ENCODE peak calls at places on chromosomes 3 and 15, in five cellular contexts. L, Z, M, B and K are unnamed samples.

GRCh38 chr15:37907136-37907535 is 27.3 kb upstream of the TMCO5A start:
- DNase-seq in L (peak), Z (peak), M (no peak), B (no peak), K (no peak)

GRCh38 chr3:102240720-102241119 is 194.1 kb upstream of the ZPLD1 start:
- DNase-seq in L (no peak), Z (no peak), M (no peak), B (no peak), K (no peak)

GRCh38 chr3:13301295-13301987 is 118.7 kb downstream of the NUP210 start:
- DNase-seq in L (peak), Z (peak), M (no peak), B (no peak), K (no peak)

GRCh38 chr3:42070089-42070885 is 20.9 kb upstream of the TRAK1 start:
- DNase-seq in L (no peak), Z (no peak), M (no peak), B (no peak), K (no peak)

GRCh38 chr3:84978833-84979232 is 20.0 kb downstream of the CADM2 start:
- DNase-seq in L (no peak), Z (no peak), M (no peak), B (no peak), K (no peak)

GRCh38 chr3:126476166-126476975 is 680 bp upstream of the ZXDC start:
- DNase-seq in L (peak), Z (peak), M (no peak), B (peak), K (peak)

GRCh38 chr3:42696356-42697301 is 6.0 kb downstream of the HHATL start:
- DNase-seq in L (no peak), Z (no peak), M (peak), B (no peak), K (no peak)

GRCh38 chr3:112394008-112394616 is 61.2 kb downstream of the CD200 start:
- DNase-seq in L (peak), Z (no peak), M (no peak), B (no peak), K (no peak)

GRCh38 chr15:29988689-29989088 is 94.1 kb upstream of the GOLGA8J start:
- DNase-seq in L (no peak), Z (no peak), M (no peak), B (no peak), K (no peak)

GRCh38 chr3:194755689-194756459 is 70.2 kb downstream of the FAM43A start:
- DNase-seq in L (no peak), Z (no peak), M (no peak), B (no peak), K (no peak)

GRCh38 chr15:50066202-50066601 is 52.8 kb downstream of the ATP8B4 start:
- DNase-seq in L (peak), Z (peak), M (no peak), B (no peak), K (no peak)

GRCh38 chr3:158810823-158811425 is 9.1 kb downstream of the MFSD1 start:
- DNase-seq in L (no peak), Z (no peak), M (no peak), B (no peak), K (no peak)

GRCh38 chr3:73784647-73785420 is 160.1 kb upstream of the PDZRN3 start:
- DNase-seq in L (no peak), Z (no peak), M (no peak), B (no peak), K (no peak)

GRCh38 chr15:97902140-97902780 is 58.2 kb upstream of the ARRDC4 start:
- DNase-seq in L (peak), Z (no peak), M (no peak), B (no peak), K (no peak)

GRCh38 chr3:50604628-50605588 is 6.7 kb downstream of the CISH start:
- DNase-seq in L (no peak), Z (no peak), M (no peak), B (no peak), K (no peak)

GRCh38 chr3:43748179-43748578 is 57.4 kb downstream of the ABHD5 start:
- DNase-seq in L (no peak), Z (peak), M (no peak), B (no peak), K (no peak)

GRCh38 chr3:120438971-120439370 is 11.8 kb downstream of the FSTL1 start:
- DNase-seq in L (peak), Z (peak), M (no peak), B (no peak), K (no peak)

GRCh38 chr15:66960519-66960918 is 104.9 kb upstream of the SMAD3 start:
- DNase-seq in L (no peak), Z (no peak), M (no peak), B (no peak), K (no peak)

GRCh38 chr15:90838066-90838465 is 30.3 kb upstream of the FURIN start:
- DNase-seq in L (no peak), Z (no peak), M (no peak), B (no peak), K (no peak)

GRCh38 chr3:94440767-94441493 is 378.1 kb downstream of the NSUN3 start:
- DNase-seq in L (peak), Z (peak), M (no peak), B (no peak), K (no peak)

GRCh38 chr3:130850846-130851245 is 43.0 kb upstream of the ATP2C1 start:
- DNase-seq in L (peak), Z (no peak), M (no peak), B (no peak), K (no peak)

GRCh38 chr3:50430950-50431435 is 71.7 kb upstream of the TMEM115 start:
- DNase-seq in L (no peak), Z (no peak), M (no peak), B (no peak), K (no peak)

GRCh38 chr3:106193876-106194275 is 325.1 kb upstream of the CBLB start:
- DNase-seq in L (no peak), Z (no peak), M (no peak), B (no peak), K (no peak)

GRCh38 chr15:29476503-29477080 is 207.0 kb upstream of the NSMCE3 start:
- DNase-seq in L (no peak), Z (no peak), M (no peak), B (no peak), K (no peak)

GRCh38 chr15:77696006-77696631 is 63.4 kb upstream of the LINGO1 start:
- DNase-seq in L (no peak), Z (no peak), M (no peak), B (no peak), K (no peak)

GRCh38 chr3:69354948-69355347 is 30.9 kb downstream of the FRMD4B start:
- DNase-seq in L (no peak), Z (peak), M (no peak), B (no peak), K (no peak)

GRCh38 chr15:87634361-87634760 is 622.2 kb downstream of the NTRK3 start:
- DNase-seq in L (no peak), Z (no peak), M (no peak), B (no peak), K (no peak)

GRCh38 chr3:160806686-160807085 is 50.7 kb downstream of the PPM1L start:
- DNase-seq in L (no peak), Z (no peak), M (no peak), B (no peak), K (no peak)
- TF ChIP-seq CTCF in L (no peak), Z (no peak), M (no peak), B (no peak), K (no peak)

GRCh38 chr15:42215854-42216829 is 8.0 kb upstream of the VPS39 start:
- DNase-seq in L (peak), Z (no peak), M (no peak), B (no peak), K (no peak)
- TF ChIP-seq CTCF in L (peak), Z (no peak), M (no peak), B (no peak), K (no peak)

DNA sequence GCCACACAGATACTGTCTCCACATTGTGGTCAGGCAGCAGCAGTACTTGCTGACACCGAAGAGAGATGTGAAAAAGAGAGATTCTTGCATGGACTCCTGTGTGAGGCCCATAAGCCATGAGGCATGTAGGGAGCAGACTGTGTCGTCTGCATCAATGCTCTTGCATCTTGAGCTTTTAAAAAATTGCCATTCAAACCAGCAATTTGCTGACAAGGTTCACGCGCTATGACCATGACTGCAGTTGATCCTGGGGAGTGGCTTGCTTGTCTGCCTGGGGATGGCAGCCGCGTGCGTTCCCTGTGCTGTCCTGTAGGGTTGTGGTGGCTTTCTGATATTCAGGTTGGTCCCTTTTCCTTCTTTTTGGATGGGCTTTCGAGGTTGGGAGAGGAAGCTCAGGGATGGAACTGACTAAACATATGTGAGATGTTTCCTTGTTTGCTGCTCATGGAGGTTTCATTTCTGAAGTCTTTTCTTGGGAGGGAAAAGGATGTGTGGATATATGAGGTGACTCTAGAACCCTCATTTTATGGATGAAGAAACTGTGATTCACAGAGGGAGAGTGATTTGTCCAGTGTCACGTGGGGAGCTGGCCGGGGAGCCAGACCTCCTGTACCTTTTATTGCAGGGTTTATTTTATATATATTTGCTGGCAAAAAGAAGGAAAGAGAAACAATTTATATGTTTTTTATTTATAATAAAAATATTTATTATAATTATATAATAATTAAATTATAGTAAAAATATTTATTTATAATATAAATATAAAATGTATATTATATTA is 48.6 kb downstream of the LPP start:
- DNase-seq in L (no peak), Z (no peak), M (no peak), B (no peak), K (no peak)
- TF ChIP-seq CTCF in L (no peak), Z (peak), M (no peak), B (peak), K (peak)

DNA sequence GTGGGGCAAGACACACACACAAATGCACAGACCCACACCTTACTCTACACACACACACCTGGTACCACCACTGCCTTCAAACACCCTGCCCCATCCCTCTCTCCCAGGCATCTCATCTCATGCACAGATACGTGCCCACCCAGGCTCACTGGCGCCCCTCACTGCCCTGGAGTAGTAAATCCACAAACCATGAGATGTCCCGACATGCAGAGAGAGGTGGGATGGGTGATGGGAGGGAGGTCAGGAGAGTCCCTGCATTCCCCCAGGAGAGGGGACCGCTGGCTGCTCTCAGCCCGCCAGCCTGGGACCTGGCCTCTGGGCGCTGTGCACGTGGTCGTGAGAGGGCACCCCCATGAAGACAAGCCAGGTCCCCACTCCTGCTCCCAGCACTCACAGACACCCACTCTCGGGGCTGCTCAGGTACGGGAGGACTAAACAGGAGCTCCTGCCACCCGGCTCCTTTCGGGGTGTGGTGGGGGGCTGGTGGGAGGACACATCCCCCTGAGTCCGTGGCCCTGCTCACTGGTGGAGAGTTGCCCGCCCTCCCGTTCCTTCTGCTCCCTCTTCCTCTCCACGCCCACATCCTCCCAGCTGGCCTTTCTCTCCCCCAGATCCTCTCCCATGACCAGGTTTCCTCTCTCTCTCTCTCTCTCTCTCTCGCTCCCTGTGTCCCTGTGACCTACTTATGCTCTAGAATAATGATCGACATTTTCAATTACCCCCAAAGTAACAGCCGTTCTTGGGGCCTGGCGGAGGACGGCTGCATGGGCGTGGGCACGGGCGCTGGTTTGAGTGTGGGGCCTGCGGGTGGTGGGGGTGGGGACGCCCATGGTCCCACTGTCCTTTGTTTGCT is 18.8 kb upstream of the CSPG4 start:
- DNase-seq in L (peak), Z (no peak), M (no peak), B (no peak), K (no peak)
- TF ChIP-seq CTCF in L (peak), Z (peak), M (no peak), B (no peak), K (no peak)

DNA sequence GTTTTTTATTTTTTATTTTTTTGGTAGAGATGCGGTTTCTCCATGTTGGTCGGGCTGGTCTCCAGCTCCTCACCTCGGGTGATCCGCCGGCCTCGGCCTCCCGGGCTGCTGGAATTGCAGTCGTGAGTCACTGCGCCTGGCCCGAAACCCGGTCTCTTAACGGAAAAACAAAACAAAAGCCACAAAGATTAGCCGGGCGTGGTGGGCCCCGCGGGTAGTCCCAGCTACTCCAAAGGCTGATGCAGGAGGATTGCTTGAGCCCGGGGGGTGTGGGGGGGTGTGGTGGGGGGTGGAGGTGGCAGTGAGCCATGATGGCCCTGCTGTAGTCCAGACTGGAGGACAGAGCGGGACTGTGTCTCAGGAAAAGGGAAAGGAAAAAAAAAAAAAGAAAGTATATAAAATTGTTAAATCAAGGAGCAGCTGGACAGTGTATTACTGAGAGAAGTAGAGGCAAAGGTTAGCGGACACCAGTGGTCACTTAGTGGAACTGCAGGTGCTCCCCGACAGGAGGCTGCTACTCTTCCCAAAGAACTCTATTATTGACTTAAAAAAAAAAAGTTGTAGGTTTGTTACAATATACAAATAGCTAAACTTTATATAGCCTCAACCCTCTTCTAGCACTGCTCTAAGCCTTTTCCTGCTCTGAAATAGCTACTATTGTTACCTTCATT is 30.3 kb upstream of the TUBGCP5 start:
- DNase-seq in L (no peak), Z (no peak), M (no peak), B (no peak), K (no peak)
- TF ChIP-seq CTCF in L (no peak), Z (peak), M (no peak), B (no peak), K (peak)

GRCh38 chr3:114874447-114874846 is 272.6 kb downstream of the ZBTB20 start:
- DNase-seq in L (peak), Z (no peak), M (no peak), B (no peak), K (no peak)

GRCh38 chr3:114877378-114878118 is 269.5 kb downstream of the ZBTB20 start:
- DNase-seq in L (no peak), Z (no peak), M (no peak), B (no peak), K (no peak)

GRCh38 chr3:114880078-114880477 is 267.0 kb downstream of the ZBTB20 start:
- DNase-seq in L (no peak), Z (peak), M (no peak), B (peak), K (no peak)

GRCh38 chr3:114878119-114878839 is 268.8 kb downstream of the ZBTB20 start:
- DNase-seq in L (peak), Z (peak), M (no peak), B (no peak), K (no peak)

DNA sequence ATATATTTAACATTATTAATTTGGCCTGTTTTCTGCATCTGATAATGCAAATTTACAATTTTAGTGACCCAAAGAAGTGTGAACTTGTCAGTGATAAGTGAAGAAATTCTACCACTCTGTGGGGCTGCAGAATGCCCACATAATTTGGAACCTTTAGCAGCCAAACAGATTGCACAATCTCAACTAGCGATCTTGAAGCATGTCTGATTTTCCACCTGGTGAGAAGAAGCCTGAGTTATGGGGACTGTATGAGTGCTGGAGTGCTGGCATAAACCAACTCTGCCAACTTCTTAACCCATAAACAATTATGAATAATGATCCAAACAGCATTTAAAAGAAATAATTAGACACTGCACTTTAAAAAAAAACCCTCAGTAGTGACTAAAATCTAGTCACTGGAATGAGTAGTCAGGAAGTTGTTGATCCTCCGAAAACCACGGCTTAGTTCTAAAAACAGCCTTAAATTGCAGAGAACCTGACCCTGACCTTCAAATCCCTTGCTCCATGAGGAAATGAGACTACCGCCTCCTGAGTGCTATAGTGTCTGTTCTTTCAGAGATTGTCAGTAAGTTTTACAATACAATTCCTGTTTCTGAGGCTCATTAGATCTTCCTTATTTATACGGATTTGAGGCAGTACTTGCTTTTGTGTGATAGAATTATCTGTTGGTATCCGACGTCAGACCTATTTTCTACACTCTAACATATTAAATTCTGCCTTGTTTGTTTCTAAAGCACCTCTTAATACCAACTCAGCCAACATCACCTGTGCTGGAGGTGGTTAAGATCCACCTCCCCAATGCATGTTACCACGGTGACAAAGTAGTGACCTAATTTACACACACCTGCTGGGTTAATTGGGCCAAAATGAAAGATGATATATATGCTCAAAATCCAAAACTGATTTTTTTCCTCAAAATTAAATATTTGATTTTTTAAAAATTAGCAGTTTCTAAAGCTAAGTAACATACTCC is 267.7 kb downstream of the ZBTB20 start:
- DNase-seq in L (peak), Z (peak), M (no peak), B (no peak), K (no peak)
- TF ChIP-seq CTCF in L (no peak), Z (no peak), M (no peak), B (no peak), K (no peak)

DNA sequence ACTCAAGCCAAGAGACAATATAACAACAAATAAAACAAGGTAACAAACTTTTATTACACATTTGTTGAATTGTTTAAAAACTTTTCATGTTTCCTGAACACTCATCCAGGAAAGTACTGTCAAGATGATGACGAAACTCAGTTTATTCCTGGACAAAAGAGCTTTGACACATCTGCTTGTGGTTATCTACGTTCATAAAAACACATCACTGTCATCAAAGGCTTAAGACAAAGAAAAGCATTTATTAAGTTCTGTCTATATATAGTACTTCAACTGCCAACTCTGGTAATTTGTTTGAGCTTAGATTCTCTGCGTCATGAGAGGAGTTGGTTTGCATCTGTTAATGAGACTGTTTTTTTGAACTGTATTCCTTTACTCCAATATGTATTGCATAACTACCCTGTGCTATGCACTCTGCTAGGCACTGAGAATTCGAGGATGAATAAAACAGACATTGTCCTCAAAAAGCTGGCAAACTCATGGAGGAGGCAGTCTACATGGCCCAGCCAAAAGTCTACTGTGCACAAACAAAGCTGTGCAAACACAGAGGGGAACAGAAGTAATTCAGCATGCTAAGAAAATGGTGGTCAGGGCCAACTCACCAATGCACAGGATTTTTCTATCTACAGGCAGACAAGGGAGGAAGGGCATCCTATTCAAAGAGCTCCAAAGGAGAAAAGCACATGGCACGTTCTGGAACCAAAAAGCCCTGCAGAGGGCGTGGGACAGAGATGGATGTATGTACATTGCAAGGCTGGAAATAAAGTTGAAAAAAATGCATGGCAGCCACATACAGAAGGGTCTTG is 21.5 kb downstream of the PLD1 start:
- DNase-seq in L (peak), Z (peak), M (no peak), B (no peak), K (no peak)
- TF ChIP-seq CTCF in L (peak), Z (peak), M (no peak), B (no peak), K (no peak)

GRCh38 chr15:47990821-47991220 is 130.0 kb upstream of the SLC24A5 start:
- DNase-seq in L (no peak), Z (no peak), M (no peak), B (no peak), K (no peak)

GRCh38 chr15:47985568-47985967 is 135.2 kb upstream of the SLC24A5 start:
- DNase-seq in L (no peak), Z (no peak), M (no peak), B (no peak), K (no peak)

GRCh38 chr15:47988564-47988963 is 132.2 kb upstream of the SLC24A5 start:
- DNase-seq in L (no peak), Z (no peak), M (no peak), B (no peak), K (no peak)

GRCh38 chr15:47987461-47987860 is 133.3 kb upstream of the SLC24A5 start:
- DNase-seq in L (no peak), Z (no peak), M (no peak), B (no peak), K (no peak)

GRCh38 chr15:47987908-47988532 is 132.8 kb upstream of the SLC24A5 start:
- DNase-seq in L (peak), Z (peak), M (no peak), B (peak), K (no peak)
- TF ChIP-seq CTCF in L (peak), Z (peak), M (peak), B (peak), K (peak)